ENCODE peak calls at places on chromosome 3, in five cellular contexts. X is hepatocyte, O is PC-3, P is Peyer's patch, R is aorta. B is an unnamed sample. For H3K4me1 and H3K9me3, the result is how much of the 10 kb centered on the place peaks cover.

GRCh38 chr3:23877324-23877980 is 39.3 kb downstream of the NKIRAS1 start:
- DNase-seq in X (no peak), O (peak), P (no peak), R (no peak), B (no peak)

GRCh38 chr3:64859625-64860590 is 172.1 kb upstream of the ADAMTS9 start:
- DNase-seq in X (no peak), O (no peak), P (no peak), R (no peak), B (no peak)

GRCh38 chr3:150480802-150481201 is 65.5 kb downstream of the SERP1 start:
- DNase-seq in X (no peak), O (no peak), P (no peak), R (no peak), B (no peak)

GRCh38 chr3:66402596-66403267 is 98.1 kb downstream of the LRIG1 start:
- DNase-seq in X (no peak), O (no peak), P (no peak), R (no peak), B (no peak)

GRCh38 chr3:138608322-138609214 is at the start of gene FAIM:
- DNase-seq in X (peak), O (peak), P (peak), R (peak), B (peak)

GRCh38 chr3:16802382-16802781 is 82.4 kb upstream of the PLCL2 start:
- DNase-seq in X (no peak), O (no peak), P (no peak), R (no peak), B (no peak)

GRCh38 chr3:117393801-117394200 is 684.2 kb downstream of the TUSC7 start:
- DNase-seq in X (no peak), O (no peak), P (no peak), R (no peak), B (no peak)

GRCh38 chr3:19972056-19972455 is 25.2 kb downstream of the RAB5A start:
- DNase-seq in X (no peak), O (peak), P (no peak), R (no peak), B (no peak)

GRCh38 chr3:64196236-64196929 is 28.9 kb downstream of the PRICKLE2 start:
- DNase-seq in X (no peak), O (no peak), P (no peak), R (no peak), B (no peak)

GRCh38 chr3:14286887-14287496 is 108.4 kb downstream of the LSM3 start:
- DNase-seq in X (no peak), O (no peak), P (no peak), R (no peak), B (no peak)

GRCh38 chr3:181711325-181712135 is at the start of gene SOX2:
- DNase-seq in X (peak), O (peak), P (no peak), R (peak), B (peak)

GRCh38 chr3:100650651-100651611 is 41.5 kb downstream of the ADGRG7 start:
- DNase-seq in X (no peak), O (peak), P (no peak), R (no peak), B (no peak)

GRCh38 chr3:152349397-152349796 is 80.7 kb downstream of the MBNL1 start:
- DNase-seq in X (no peak), O (peak), P (no peak), R (no peak), B (no peak)
- H3K4me1 ChIP-seq in X (under half), O (under half), P (under half), R (under half), B (under half)

GRCh38 chr3:6719999-6720398 is 140.9 kb upstream of the GRM7 start:
- DNase-seq in X (no peak), O (no peak), P (no peak), R (no peak), B (no peak)

GRCh38 chr3:6721496-6721895 is 139.4 kb upstream of the GRM7 start:
- DNase-seq in X (no peak), O (no peak), P (no peak), R (no peak), B (no peak)

GRCh38 chr3:6723205-6723604 is 137.7 kb upstream of the GRM7 start:
- DNase-seq in X (no peak), O (no peak), P (no peak), R (no peak), B (no peak)

GRCh38 chr3:6716374-6716773 is 144.5 kb upstream of the GRM7 start:
- DNase-seq in X (no peak), O (no peak), P (no peak), R (no peak), B (no peak)

DNA sequence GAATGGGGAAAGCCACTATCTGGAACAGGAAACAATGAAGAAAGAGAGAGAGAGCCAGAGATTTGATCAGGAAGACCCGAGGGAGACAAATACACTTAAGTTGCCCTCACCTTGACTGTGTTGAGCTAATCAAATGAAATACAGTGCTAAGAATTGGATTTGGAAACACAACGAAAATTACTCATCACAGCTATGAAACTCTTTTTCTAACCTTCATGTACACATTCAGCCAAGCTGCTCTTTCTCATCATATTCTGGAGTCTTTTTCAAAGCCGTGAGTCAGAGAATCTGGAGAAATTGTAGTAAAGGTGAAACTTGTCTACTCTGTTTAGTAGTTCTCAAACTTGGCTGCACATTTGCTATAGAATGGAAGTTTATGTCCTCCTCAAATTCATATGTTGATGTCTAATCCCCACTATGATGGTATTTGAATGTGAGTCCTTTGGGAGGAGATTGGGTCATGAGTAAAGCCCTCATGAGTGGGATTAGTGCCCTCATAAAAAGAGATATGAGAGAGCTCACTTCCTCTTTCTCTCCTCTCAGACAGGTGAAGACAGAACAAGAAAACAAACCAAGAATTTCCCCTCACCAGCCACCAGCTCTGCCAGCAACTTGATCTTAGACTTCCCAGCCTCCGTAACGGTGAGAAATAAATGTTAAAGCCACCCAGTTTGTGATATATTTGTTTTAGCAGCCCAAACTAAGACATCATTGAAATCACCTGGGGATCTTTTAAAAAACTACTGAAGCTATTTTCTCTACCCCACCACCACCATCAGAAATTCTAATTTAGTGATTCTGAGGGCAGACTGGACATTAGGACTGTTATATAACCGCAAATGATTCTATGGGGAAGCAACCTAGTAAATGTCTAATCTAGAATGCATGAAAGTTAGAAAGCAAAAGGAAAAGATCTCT is 143.6 kb upstream of the GRM7 start:
- DNase-seq in X (no peak), O (no peak), P (no peak), R (no peak), B (no peak)
- H3K9me3 ChIP-seq in X (under half), O (under half), P (under half), R (under half), B (under half)

GRCh38 chr3:146134348-146135117 is 26.5 kb downstream of the PLOD2 start:
- DNase-seq in X (no peak), O (no peak), P (no peak), R (no peak), B (no peak)
- H3K4me1 ChIP-seq in X (under half), O (under half), P (under half), R (under half), B (under half)

DNA sequence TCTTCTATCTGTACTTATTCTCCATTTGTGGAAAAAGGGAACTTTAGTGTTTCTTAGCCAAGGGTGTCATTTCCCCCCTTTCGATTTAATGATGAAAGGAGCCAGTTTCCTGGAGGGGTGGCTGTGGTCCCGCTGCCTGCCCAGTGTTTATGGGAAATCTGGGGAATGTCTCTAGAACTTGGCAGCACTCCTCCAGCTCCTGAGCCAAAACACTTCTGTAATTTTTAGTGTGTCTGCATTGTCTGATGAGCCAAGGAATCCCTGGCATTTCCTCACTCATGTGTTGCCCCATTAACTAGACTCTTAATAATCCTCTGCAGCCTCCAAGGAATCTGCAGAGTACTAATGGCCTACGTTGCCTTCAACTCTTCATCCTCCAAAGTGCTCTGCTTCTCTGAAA is 448.8 kb downstream of the GRM7 start:
- DNase-seq in X (peak), O (no peak), P (peak), R (peak), B (no peak)
- H3K9me3 ChIP-seq in X (under half), O (under half), P (under half), R (under half), B (under half)

GRCh38 chr3:51970606-51971300 is 3.1 kb downstream of the ABHD14B start:
- DNase-seq in X (no peak), O (no peak), P (no peak), R (no peak), B (no peak)
- H3K4me1 ChIP-seq in X (under half), O (under half), P (under half), R (under half), B (under half)

GRCh38 chr3:42914771-42915515 is 9.0 kb downstream of the ZNF662 start:
- DNase-seq in X (no peak), O (peak), P (no peak), R (no peak), B (no peak)
- H3K9me3 ChIP-seq in X (under half), O (under half), P (under half), R (under half), B (under half)

GRCh38 chr3:110296885-110297284 is 774.7 kb upstream of the NECTIN3 start:
- DNase-seq in X (no peak), O (no peak), P (no peak), R (no peak), B (no peak)
- H3K4me1 ChIP-seq in X (under half), O (under half), P (under half), R (under half), B (under half)

GRCh38 chr3:72614394-72615074 is 233.7 kb downstream of the SHQ1 start:
- DNase-seq in X (peak), O (no peak), P (no peak), R (no peak), B (no peak)

GRCh38 chr3:72613871-72614270 is 234.4 kb downstream of the SHQ1 start:
- DNase-seq in X (no peak), O (no peak), P (no peak), R (no peak), B (no peak)

GRCh38 chr3:72618739-72619138 is 229.5 kb downstream of the SHQ1 start:
- DNase-seq in X (no peak), O (no peak), P (no peak), R (no peak), B (no peak)

GRCh38 chr3:72615182-72615581 is 233.1 kb downstream of the SHQ1 start:
- DNase-seq in X (no peak), O (no peak), P (no peak), R (no peak), B (no peak)

DNA sequence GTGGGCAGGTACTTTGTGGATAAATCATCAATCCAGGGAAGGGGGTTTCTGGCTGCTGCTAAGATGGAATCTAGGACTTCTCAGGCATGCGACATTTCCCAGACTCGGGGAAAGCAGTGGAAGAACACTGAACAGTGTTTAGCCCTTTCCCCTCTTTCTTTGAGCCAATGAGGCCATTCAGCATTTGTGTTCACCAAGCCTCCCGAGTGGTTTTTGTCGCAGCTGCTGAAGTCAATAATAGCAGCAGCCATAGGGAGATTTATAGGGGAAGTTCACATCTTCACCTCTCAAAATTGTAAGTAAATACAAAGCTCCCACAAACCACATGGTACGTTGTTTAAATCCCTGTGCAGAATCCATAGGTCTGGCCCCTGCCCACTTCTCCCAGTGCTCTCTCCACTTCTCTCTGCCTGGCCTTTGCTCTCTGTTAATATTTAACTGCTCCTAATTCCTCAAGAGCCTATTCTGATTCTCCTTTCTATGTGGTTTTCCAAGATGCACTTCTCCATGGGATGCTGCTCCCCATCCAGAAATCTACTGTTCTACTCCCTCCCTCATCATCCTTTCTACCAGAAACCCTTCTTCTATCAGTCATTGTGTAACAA is 230.7 kb downstream of the SHQ1 start:
- DNase-seq in X (no peak), O (no peak), P (no peak), R (no peak), B (no peak)
- H3K9me3 ChIP-seq in X (under half), O (under half), P (under half), R (under half), B (under half)

B was measured in CD8-positive, alpha-beta T cell.